ENCODE peak calls at places on chromosome 18, in ten cellular contexts. Q is CD8-positive, alpha-beta T cell; X is heart left ventricle; I is left lung; E is psoas muscle; N is body of pancreas; G is A549; R is foreskin keratinocyte; Y is pancreas; K is upper lobe of left lung. B is an unnamed sample.
A peak's percentile ranks its signal among the peaks of the same experiment; 100 is the strongest.

GRCh38 chr18:34482204-34482603 is 227.9 kb upstream of the DTNA start:
- ATAC-seq in Q (no peak), X (no peak), I (no peak), E (no peak), N (no peak), G (no peak), R (no peak), Y (no peak), K (no peak), B (no peak)

GRCh38 chr18:11885278-11885991 is 22.7 kb downstream of the MPPE1 start:
- ATAC-seq in Q (no peak), X (no peak), I (no peak), E (no peak), N (no peak), G (no peak), R (no peak), Y (peak; percentile 49), K (no peak), B (no peak)

GRCh38 chr18:7415081-7415894 is 151.8 kb upstream of the PTPRM start:
- ATAC-seq in Q (no peak), X (peak; percentile 47), I (no peak), E (no peak), N (peak; percentile 38), G (no peak), R (no peak), Y (no peak), K (no peak), B (peak; percentile 80)

GRCh38 chr18:67531929-67532328 is 15.4 kb upstream of the DSEL start:
- ATAC-seq in Q (no peak), X (no peak), I (no peak), E (no peak), N (no peak), G (no peak), R (no peak), Y (no peak), K (no peak), B (no peak)

GRCh38 chr18:35106845-35107148 is 65.6 kb downstream of the MAPRE2 start:
- ATAC-seq in Q (peak; percentile 69), X (no peak), I (no peak), E (no peak), N (no peak), G (no peak), R (peak; percentile 51), Y (no peak), K (no peak), B (no peak)

GRCh38 chr18:12857991-12858544 is 26.0 kb downstream of the PTPN2 start:
- ATAC-seq in Q (no peak), X (no peak), I (no peak), E (no peak), N (no peak), G (no peak), R (no peak), Y (no peak), K (no peak), B (no peak)

GRCh38 chr18:55833543-55833942 is 245.6 kb upstream of the TCF4 start:
- ATAC-seq in Q (no peak), X (peak; percentile 74), I (peak; percentile 54), E (peak; percentile 73), N (peak; percentile 60), G (peak; percentile 100), R (peak; percentile 100), Y (peak; percentile 23), K (peak; percentile 95), B (peak; percentile 95)

GRCh38 chr18:10454800-10455550 is 540 bp downstream of the APCDD1 start:
- ATAC-seq in Q (no peak), X (peak; percentile 15), I (peak; percentile 45), E (peak; percentile 44), N (peak; percentile 55), G (peak; percentile 51), R (peak; percentile 74), Y (peak; percentile 58), K (peak; percentile 36), B (peak; percentile 37)

GRCh38 chr18:57951110-57951796 is 92.8 kb upstream of the NEDD4L start:
- ATAC-seq in Q (no peak), X (no peak), I (no peak), E (no peak), N (no peak), G (no peak), R (no peak), Y (peak; percentile 16), K (no peak), B (no peak)

GRCh38 chr18:44409524-44409923 is 271.2 kb upstream of the SETBP1 start:
- ATAC-seq in Q (no peak), X (no peak), I (no peak), E (no peak), N (no peak), G (no peak), R (peak; percentile 98), Y (no peak), K (no peak), B (no peak)
- H3K27ac ChIP-seq in Q (no peak overlapping the region), X (no peak overlapping the region), I (no peak overlapping the region), E (no peak overlapping the region), N (no peak overlapping the region), G (no peak overlapping the region), R (peak overlapping the region; percentile 51), Y (no peak overlapping the region), K (no peak overlapping the region), B (no peak overlapping the region)

DNA sequence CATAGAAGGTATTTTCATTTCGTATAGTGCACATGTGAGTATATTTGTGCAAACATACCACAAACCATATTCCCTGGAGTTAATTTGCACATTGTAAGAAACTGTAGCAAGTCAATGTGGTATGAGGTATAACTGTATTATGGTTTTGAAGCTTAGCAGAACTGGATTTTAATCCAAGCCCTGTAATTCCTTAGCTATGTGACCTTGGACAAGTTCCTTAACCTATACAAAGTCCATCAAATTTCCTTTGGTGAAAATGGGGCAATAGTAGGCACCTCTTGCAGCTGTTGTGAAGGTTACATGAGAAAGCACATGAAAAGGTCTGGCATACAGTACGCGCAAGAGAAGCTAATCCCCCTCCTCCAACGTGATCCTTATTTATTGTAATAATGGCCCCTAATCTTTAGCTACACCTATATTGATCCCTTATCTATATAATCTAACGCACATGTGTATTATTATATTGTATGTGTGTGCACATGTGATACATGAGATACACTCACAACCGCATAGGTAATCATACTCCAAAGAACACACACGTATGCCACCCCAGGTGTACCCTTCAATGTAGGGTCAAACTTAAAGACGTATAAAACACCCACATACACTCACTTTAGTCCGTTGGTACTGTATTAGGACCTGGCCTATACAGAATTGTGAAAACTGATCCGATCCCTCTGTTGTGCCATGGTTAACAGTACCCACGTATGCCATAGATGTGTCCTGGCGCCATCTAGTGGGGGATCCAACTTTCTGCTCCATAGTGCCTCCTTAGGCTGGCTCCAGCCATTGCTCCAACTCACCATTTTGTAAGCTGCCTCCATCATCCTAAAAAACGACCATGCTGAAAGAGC is 402.9 kb upstream of the SLC14A2 start:
- ATAC-seq in Q (peak; percentile 71), X (peak; percentile 98), I (peak; percentile 99), E (peak; percentile 99), N (peak; percentile 98), G (peak; percentile 89), R (peak; percentile 99), Y (peak; percentile 100), K (peak; percentile 92), B (peak; percentile 80)
- TF ChIP-seq CTCF in Q (peak; percentile 73), X (peak; percentile 87), I (peak; percentile 85), E (peak; percentile 93), N (peak; percentile 85), G (peak; percentile 72), R (peak; percentile 99), Y (peak; percentile 88), K (peak; percentile 77), B (peak; percentile 84)

GRCh38 chr18:44826418-44827259 is 146.0 kb downstream of the SETBP1 start:
- ATAC-seq in Q (no peak), X (peak; percentile 73), I (peak; percentile 77), E (peak; percentile 84), N (peak; percentile 76), G (no peak), R (peak; percentile 37), Y (peak; percentile 69), K (peak; percentile 71), B (peak; percentile 83)
- H3K27ac ChIP-seq in Q (no peak overlapping the region), X (peak overlapping the region; percentile 7), I (peak overlapping the region; percentile 58), E (peak overlapping the region; percentile 74), N (peak overlapping the region; percentile 70), G (peak overlapping the region; percentile 79), R (peak overlapping the region; percentile 13), Y (peak overlapping the region; percentile 44), K (peak overlapping the region; percentile 64), B (peak overlapping the region; percentile 75)

GRCh38 chr18:580154-580553 is at the start of gene CETN1:
- ATAC-seq in Q (no peak), X (no peak), I (no peak), E (no peak), N (no peak), G (no peak), R (no peak), Y (no peak), K (no peak), B (no peak)
- TF ChIP-seq CTCF in Q (no peak), X (no peak), I (no peak), E (no peak), N (no peak), G (no peak), R (no peak), Y (no peak), K (no peak), B (no peak)

GRCh38 chr18:36993068-36993467 is 164.1 kb downstream of the KIAA1328 start:
- ATAC-seq in Q (no peak), X (no peak), I (no peak), E (no peak), N (no peak), G (no peak), R (peak; percentile 74), Y (no peak), K (no peak), B (no peak)
- H3K27ac ChIP-seq in Q (no peak overlapping the region), X (no peak overlapping the region), I (no peak overlapping the region), E (no peak overlapping the region), N (no peak overlapping the region), G (no peak overlapping the region), R (no peak overlapping the region), Y (no peak overlapping the region), K (no peak overlapping the region), B (no peak overlapping the region)

GRCh38 chr18:48913201-48913600 is 37.6 kb downstream of the SMAD7 start:
- ATAC-seq in Q (peak; percentile 67), X (no peak), I (peak; percentile 49), E (no peak), N (no peak), G (peak; percentile 48), R (peak; percentile 61), Y (peak; percentile 73), K (no peak), B (no peak)
- TF ChIP-seq CTCF in Q (peak; percentile 41), X (no peak), I (no peak), E (no peak), N (no peak), G (peak; percentile 24), R (peak; percentile 61), Y (no peak), K (no peak), B (no peak)

GRCh38 chr18:47577520-47577919 is 326.1 kb upstream of the SKOR2 start:
- ATAC-seq in Q (no peak), X (no peak), I (no peak), E (no peak), N (no peak), G (no peak), R (no peak), Y (no peak), K (no peak), B (no peak)
- H3K27ac ChIP-seq in Q (no peak overlapping the region), X (no peak overlapping the region), I (no peak overlapping the region), E (no peak overlapping the region), N (no peak overlapping the region), G (no peak overlapping the region), R (no peak overlapping the region), Y (no peak overlapping the region), K (no peak overlapping the region), B (no peak overlapping the region)

DNA sequence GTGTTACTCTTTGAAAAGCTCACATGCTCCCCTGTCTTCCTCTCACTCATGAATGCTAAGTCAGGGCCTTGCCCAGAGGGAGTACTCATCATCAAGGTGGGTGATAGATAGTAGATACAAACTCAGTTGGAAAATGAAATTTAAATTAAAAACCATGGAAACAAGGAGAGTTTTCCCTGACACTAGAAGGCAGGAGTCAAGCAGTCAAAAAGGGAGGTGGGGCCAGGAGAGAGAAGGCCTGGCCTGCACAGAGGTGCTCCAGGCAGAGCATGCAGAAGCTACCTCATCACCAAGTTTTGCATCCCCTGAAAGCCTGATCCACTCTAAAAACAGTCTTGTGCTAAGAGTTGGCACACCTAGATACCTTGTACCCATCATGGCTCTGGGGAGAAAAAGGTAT is 143.7 kb downstream of the MYO5B start:
- ATAC-seq in Q (no peak), X (no peak), I (peak; percentile 62), E (no peak), N (no peak), G (no peak), R (peak; percentile 57), Y (peak; percentile 78), K (no peak), B (no peak)
- TF ChIP-seq CTCF in Q (no peak), X (no peak), I (no peak), E (no peak), N (peak; percentile 16), G (peak; percentile 19), R (peak; percentile 68), Y (no peak), K (no peak), B (no peak)